ENCODE peak calls at places on chromosomes 13 and 19, in four cellular contexts. One of them, this sample, is unnamed.

GRCh38 chr19:42108527-42109389 is 23.5 kb downstream of the POU2F2 start:
- DNase-seq in AG09319: peak
- DNase-seq in GM20000: peak
- DNase-seq in ascending aorta: peak
- DNase-seq in this sample: peak

GRCh38 chr19:5851302-5851701 is at the start of gene FUT3:
- DNase-seq in AG09319: no peak
- DNase-seq in GM20000: no peak
- DNase-seq in ascending aorta: no peak
- DNase-seq in this sample: no peak

GRCh38 chr19:38684078-38684861 is 36.8 kb downstream of the ACTN4 start:
- DNase-seq in AG09319: peak
- DNase-seq in GM20000: no peak
- DNase-seq in ascending aorta: peak
- DNase-seq in this sample: peak

GRCh38 chr19:8373867-8374813 is 10.2 kb downstream of the ANGPTL4 start:
- DNase-seq in AG09319: no peak
- DNase-seq in GM20000: peak
- DNase-seq in ascending aorta: no peak
- DNase-seq in this sample: no peak

GRCh38 chr19:55676889-55677505 is 2.0 kb downstream of the EPN1 start:
- DNase-seq in AG09319: no peak
- DNase-seq in GM20000: no peak
- DNase-seq in ascending aorta: no peak
- DNase-seq in this sample: no peak

GRCh38 chr13:98707309-98707999 is 45.0 kb downstream of the SLC15A1 start:
- DNase-seq in AG09319: no peak
- DNase-seq in GM20000: no peak
- DNase-seq in ascending aorta: no peak
- DNase-seq in this sample: no peak

GRCh38 chr13:51912091-51912490 is 50.3 kb downstream of the CCDC70 start:
- DNase-seq in AG09319: no peak
- DNase-seq in GM20000: no peak
- DNase-seq in ascending aorta: no peak
- DNase-seq in this sample: no peak

GRCh38 chr19:19540707-19541515 is 2.8 kb downstream of the CILP2 start:
- DNase-seq in AG09319: no peak
- DNase-seq in GM20000: peak
- DNase-seq in ascending aorta: no peak
- DNase-seq in this sample: peak

GRCh38 chr19:50835785-50836542 is 2.6 kb upstream of the KLK15 start:
- DNase-seq in AG09319: no peak
- DNase-seq in GM20000: peak
- DNase-seq in ascending aorta: no peak
- DNase-seq in this sample: peak

GRCh38 chr19:35991731-35992450 is 3.1 kb upstream of the SDHAF1 start:
- DNase-seq in AG09319: no peak
- DNase-seq in GM20000: no peak
- DNase-seq in ascending aorta: no peak
- DNase-seq in this sample: no peak

GRCh38 chr13:80011448-80012212 is 329.3 kb downstream of the SPRY2 start:
- DNase-seq in AG09319: no peak
- DNase-seq in GM20000: no peak
- DNase-seq in ascending aorta: no peak
- DNase-seq in this sample: no peak

GRCh38 chr13:111556496-111556895 is 236.1 kb downstream of the TEX29 start:
- DNase-seq in AG09319: no peak
- DNase-seq in GM20000: no peak
- DNase-seq in ascending aorta: no peak
- DNase-seq in this sample: no peak

GRCh38 chr19:33740811-33741396 is 55.8 kb upstream of the KCTD15 start:
- DNase-seq in AG09319: no peak
- DNase-seq in GM20000: peak
- DNase-seq in ascending aorta: no peak
- DNase-seq in this sample: no peak

GRCh38 chr19:2774083-2774679 is 8.9 kb downstream of the SGTA start:
- DNase-seq in AG09319: no peak
- DNase-seq in GM20000: no peak
- DNase-seq in ascending aorta: no peak
- DNase-seq in this sample: no peak

GRCh38 chr19:3610745-3611717 is 4.4 kb upstream of the TBXA2R start:
- DNase-seq in AG09319: no peak
- DNase-seq in GM20000: no peak
- DNase-seq in ascending aorta: no peak
- DNase-seq in this sample: no peak

GRCh38 chr13:31052478-31052877 is 109.2 kb downstream of the HSPH1 start:
- DNase-seq in AG09319: no peak
- DNase-seq in GM20000: no peak
- DNase-seq in ascending aorta: no peak
- DNase-seq in this sample: no peak

GRCh38 chr19:5993516-5994406 is 15.8 kb upstream of the RANBP3 start:
- DNase-seq in AG09319: no peak
- DNase-seq in GM20000: no peak
- DNase-seq in ascending aorta: no peak
- DNase-seq in this sample: no peak

GRCh38 chr13:97975280-97975850 is 21.9 kb downstream of the IPO5 start:
- DNase-seq in AG09319: no peak
- DNase-seq in GM20000: no peak
- DNase-seq in ascending aorta: no peak
- DNase-seq in this sample: no peak

GRCh38 chr19:39336483-39336882 is 640 bp upstream of the GMFG start:
- DNase-seq in AG09319: no peak
- DNase-seq in GM20000: no peak
- DNase-seq in ascending aorta: no peak
- DNase-seq in this sample: no peak

GRCh38 chr19:50669319-50670101 is 20.3 kb downstream of the C19orf81 start:
- DNase-seq in AG09319: no peak
- DNase-seq in GM20000: peak
- DNase-seq in ascending aorta: no peak
- DNase-seq in this sample: peak

GRCh38 chr19:16303755-16304154 is 20.9 kb upstream of the KLF2 start:
- DNase-seq in AG09319: no peak
- DNase-seq in GM20000: no peak
- DNase-seq in ascending aorta: no peak
- DNase-seq in this sample: no peak

GRCh38 chr13:20720499-20720898 is 17.0 kb downstream of the IL17D start:
- DNase-seq in AG09319: no peak
- DNase-seq in GM20000: no peak
- DNase-seq in ascending aorta: no peak
- DNase-seq in this sample: no peak

GRCh38 chr13:49288458-49288857 is 40.7 kb downstream of the CDADC1 start:
- DNase-seq in AG09319: no peak
- DNase-seq in GM20000: no peak
- DNase-seq in ascending aorta: no peak
- DNase-seq in this sample: no peak

GRCh38 chr19:2043864-2044708 is 7.0 kb downstream of the MKNK2 start:
- DNase-seq in AG09319: no peak
- DNase-seq in GM20000: no peak
- DNase-seq in ascending aorta: no peak
- DNase-seq in this sample: no peak

DNA sequence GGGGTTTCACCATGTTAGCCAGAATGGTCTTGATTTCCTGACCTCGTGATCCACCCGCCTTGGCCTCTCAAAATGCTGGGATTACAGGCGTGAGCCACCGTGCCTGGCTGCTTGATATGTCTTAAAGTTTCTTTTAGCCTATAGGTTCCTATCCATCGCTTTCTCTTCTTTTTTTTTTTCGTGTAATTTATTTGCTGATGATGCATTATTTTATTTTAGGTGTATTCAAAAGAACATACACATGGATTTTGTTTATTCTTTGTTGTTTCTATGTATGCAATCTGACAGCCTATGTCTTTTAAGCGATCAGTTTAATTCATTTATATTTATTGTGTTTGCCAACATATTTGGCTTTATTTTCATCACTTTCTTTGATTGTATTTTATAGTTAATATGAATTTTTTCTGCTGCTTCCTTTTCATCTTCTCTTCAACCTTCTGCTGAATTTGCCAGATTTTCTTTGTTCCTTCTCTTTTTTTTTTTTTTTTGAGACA is 26.0 kb upstream of the TNFAIP8L1 start:
- DNase-seq in AG09319: no peak
- DNase-seq in GM20000: no peak
- DNase-seq in ascending aorta: no peak
- DNase-seq in this sample: no peak
- TF ChIP-seq CTCF in AG09319: no peak
- TF ChIP-seq CTCF in GM20000: no peak
- TF ChIP-seq CTCF in ascending aorta: no peak
- TF ChIP-seq CTCF in this sample: no peak

DNA sequence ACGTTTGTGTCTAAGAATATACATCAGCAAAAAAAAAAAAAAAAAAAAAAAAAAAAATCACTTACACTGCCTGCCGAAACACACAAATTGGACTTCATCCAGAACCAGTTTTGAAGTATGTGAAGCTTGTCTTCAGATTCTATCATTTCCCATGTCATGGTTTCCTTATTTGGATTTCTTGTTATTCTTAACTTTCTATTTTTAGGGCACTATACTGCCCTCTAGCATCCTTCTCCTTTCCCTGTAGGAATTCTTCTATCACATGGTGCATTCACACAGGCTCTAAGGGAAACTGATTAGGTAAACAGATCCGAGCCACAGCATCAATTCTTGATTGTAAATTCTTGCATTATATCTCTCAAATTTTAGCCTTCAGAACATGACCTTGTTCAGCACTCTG is 1507.5 kb downstream of the OLFM4 start:
- DNase-seq in AG09319: no peak
- DNase-seq in GM20000: no peak
- DNase-seq in ascending aorta: no peak
- DNase-seq in this sample: no peak
- TF ChIP-seq CTCF in AG09319: no peak
- TF ChIP-seq CTCF in GM20000: no peak
- TF ChIP-seq CTCF in ascending aorta: no peak
- TF ChIP-seq CTCF in this sample: no peak

DNA sequence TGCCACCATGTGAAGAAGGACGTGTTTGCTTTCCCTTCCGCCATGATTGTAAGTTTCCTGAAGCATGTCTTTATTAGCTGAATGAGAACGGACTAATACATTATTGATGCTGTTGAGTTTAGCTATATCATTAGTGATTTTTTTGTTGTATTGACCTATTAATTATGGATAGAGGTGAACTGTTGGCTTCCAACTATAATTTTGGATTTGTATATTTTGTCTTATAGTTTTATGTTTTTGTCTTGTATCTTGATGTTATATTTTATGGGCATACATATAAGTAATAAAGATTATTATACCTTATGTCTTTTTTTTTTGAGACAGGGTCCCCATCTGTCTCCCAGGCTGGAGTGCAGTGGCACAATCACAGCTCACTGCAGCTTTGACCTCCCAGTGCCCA is 45.6 kb downstream of the ZNF627 start:
- DNase-seq in AG09319: no peak
- DNase-seq in GM20000: no peak
- DNase-seq in ascending aorta: no peak
- DNase-seq in this sample: no peak
- TF ChIP-seq CTCF in AG09319: no peak
- TF ChIP-seq CTCF in GM20000: no peak
- TF ChIP-seq CTCF in ascending aorta: no peak
- TF ChIP-seq CTCF in this sample: no peak

GRCh38 chr13:19597523-19597922 is 35.9 kb upstream of the MPHOSPH8 start:
- DNase-seq in AG09319: no peak
- DNase-seq in GM20000: no peak
- DNase-seq in ascending aorta: no peak
- DNase-seq in this sample: no peak

GRCh38 chr13:19605161-19605955 is 28.1 kb upstream of the MPHOSPH8 start:
- DNase-seq in AG09319: no peak
- DNase-seq in GM20000: no peak
- DNase-seq in ascending aorta: no peak
- DNase-seq in this sample: no peak

GRCh38 chr13:19606152-19606551 is 27.3 kb upstream of the MPHOSPH8 start:
- DNase-seq in AG09319: no peak
- DNase-seq in GM20000: no peak
- DNase-seq in ascending aorta: no peak
- DNase-seq in this sample: no peak

GRCh38 chr13:19604306-19604705 is 29.2 kb upstream of the MPHOSPH8 start:
- DNase-seq in AG09319: no peak
- DNase-seq in GM20000: no peak
- DNase-seq in ascending aorta: no peak
- DNase-seq in this sample: no peak

GRCh38 chr13:19601749-19602725 is 31.4 kb upstream of the MPHOSPH8 start:
- DNase-seq in AG09319: no peak
- DNase-seq in GM20000: peak
- DNase-seq in ascending aorta: no peak
- DNase-seq in this sample: peak
- TF ChIP-seq CTCF in AG09319: no peak
- TF ChIP-seq CTCF in GM20000: no peak
- TF ChIP-seq CTCF in ascending aorta: no peak
- TF ChIP-seq CTCF in this sample: peak

GRCh38 chr13:40535345-40535836 is 131.1 kb downstream of the FOXO1 start:
- DNase-seq in AG09319: no peak
- DNase-seq in GM20000: no peak
- DNase-seq in ascending aorta: no peak
- DNase-seq in this sample: no peak

GRCh38 chr13:40537146-40537895 is 129.1 kb downstream of the FOXO1 start:
- DNase-seq in AG09319: no peak
- DNase-seq in GM20000: no peak
- DNase-seq in ascending aorta: no peak
- DNase-seq in this sample: no peak

GRCh38 chr13:40536443-40537113 is 129.9 kb downstream of the FOXO1 start:
- DNase-seq in AG09319: no peak
- DNase-seq in GM20000: no peak
- DNase-seq in ascending aorta: no peak
- DNase-seq in this sample: no peak

GRCh38 chr13:40533072-40533471 is 133.4 kb downstream of the FOXO1 start:
- DNase-seq in AG09319: no peak
- DNase-seq in GM20000: no peak
- DNase-seq in ascending aorta: no peak
- DNase-seq in this sample: no peak

GRCh38 chr13:40534456-40534855 is 132.0 kb downstream of the FOXO1 start:
- DNase-seq in AG09319: no peak
- DNase-seq in GM20000: no peak
- DNase-seq in ascending aorta: no peak
- DNase-seq in this sample: no peak
- TF ChIP-seq CTCF in AG09319: no peak
- TF ChIP-seq CTCF in GM20000: no peak
- TF ChIP-seq CTCF in ascending aorta: no peak
- TF ChIP-seq CTCF in this sample: no peak

This sample was measured in GM10248.